ENCODE peak calls at places on chromosome 9, in six cellular contexts. S is GM23338; D is adipocyte; O is cardiac muscle cell; E is BJ; X is CD4-positive, alpha-beta T cell. B is an unnamed sample. For H3K27me3, the result is how much of the 10 kb centered on the place peaks cover.

GRCh38 chr9:93665128-93665565 is 88.8 kb downstream of the PHF2 start:
- DNase-seq in S (no peak), D (no peak), O (no peak), E (no peak), X (no peak), B (no peak)

GRCh38 chr9:107644774-107645463 is 155.3 kb upstream of the KLF4 start:
- DNase-seq in S (no peak), D (no peak), O (no peak), E (no peak), X (no peak), B (no peak)

GRCh38 chr9:96462538-96462937 is 12.6 kb downstream of the HABP4 start:
- DNase-seq in S (peak), D (no peak), O (no peak), E (no peak), X (no peak), B (no peak)

GRCh38 chr9:109311731-109312130 is 9.1 kb downstream of the EPB41L4B start:
- DNase-seq in S (no peak), D (no peak), O (no peak), E (no peak), X (no peak), B (peak)

GRCh38 chr9:111597852-111598729 is 1.4 kb downstream of the PTGR1 start:
- DNase-seq in S (peak), D (peak), O (peak), E (peak), X (peak), B (peak)

GRCh38 chr9:14768561-14769234 is 46.2 kb upstream of the CER1 start:
- DNase-seq in S (peak), D (peak), O (peak), E (peak), X (no peak), B (peak)

GRCh38 chr9:115104908-115105307 is 13.0 kb downstream of the TNC start:
- DNase-seq in S (no peak), D (peak), O (no peak), E (peak), X (no peak), B (peak)

GRCh38 chr9:99071313-99072039 is 33.4 kb upstream of the TGFBR1 start:
- DNase-seq in S (no peak), D (no peak), O (no peak), E (no peak), X (no peak), B (no peak)

GRCh38 chr9:108156270-108156998 is 666.9 kb upstream of the KLF4 start:
- DNase-seq in S (no peak), D (no peak), O (no peak), E (no peak), X (no peak), B (peak)

DNA sequence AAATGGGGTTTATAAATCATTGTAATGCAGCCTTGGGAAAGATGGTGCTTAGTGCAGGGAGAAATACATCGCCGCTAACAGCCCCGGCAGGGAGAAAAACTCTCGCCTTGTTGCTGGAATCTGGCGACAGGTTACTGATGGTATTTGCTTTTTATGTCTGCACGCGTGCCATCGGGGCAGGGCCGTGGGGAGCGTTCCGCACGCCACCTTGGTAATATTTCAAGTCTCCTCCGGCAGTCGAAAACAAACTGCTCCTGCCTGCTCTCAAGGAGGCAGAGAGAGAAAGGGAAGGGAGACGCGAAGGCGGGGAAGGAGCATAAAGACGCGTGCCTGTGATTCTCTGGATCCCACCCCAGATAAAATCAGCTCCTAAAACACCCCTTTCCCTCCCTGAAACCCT is 47.5 kb downstream of the CFAP77 start:
- DNase-seq in S (no peak), D (no peak), O (no peak), E (no peak), X (no peak), B (no peak)
- H3K27me3 ChIP-seq in S (under half), D (half or more), O (under half), E (under half), X (under half), B (under half)

DNA sequence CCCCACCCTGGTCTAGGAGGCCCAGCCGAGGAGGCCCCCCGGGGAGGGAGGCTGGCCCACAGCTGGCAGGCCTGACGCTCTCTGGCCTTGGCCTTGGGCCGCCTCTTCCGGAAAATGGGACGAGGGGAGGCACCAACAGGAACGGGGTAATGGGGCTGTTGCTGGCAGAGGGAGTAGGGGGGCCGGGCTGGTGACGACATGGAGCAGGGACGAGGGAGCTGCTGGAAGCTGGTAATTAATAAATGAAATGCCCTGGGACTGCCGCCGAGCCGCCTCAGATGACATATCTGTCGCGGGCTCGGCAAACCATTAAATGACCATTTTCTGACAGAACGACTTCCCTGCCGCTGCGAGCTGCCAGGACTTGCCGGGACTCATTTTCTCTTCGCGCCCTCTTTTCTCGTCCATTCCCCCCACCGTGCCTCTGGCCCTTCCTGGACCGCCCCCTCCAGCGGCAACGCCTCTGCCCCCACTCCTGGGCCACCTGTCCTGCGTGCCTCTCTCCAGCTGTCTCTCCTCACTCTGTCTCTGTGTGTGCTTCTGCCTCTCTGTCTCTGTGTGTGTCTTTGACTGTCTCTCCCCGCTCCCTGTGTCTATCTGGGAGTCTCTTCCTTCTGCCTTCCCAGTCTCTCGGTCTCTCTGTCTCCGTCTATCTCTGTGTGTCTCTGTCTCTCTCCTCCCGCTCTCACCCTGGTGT is 215.7 kb downstream of the PAX5 start:
- DNase-seq in S (peak), D (no peak), O (no peak), E (no peak), X (no peak), B (no peak)
- H3K27me3 ChIP-seq in S (under half), D (half or more), O (under half), E (under half), X (under half), B (under half)

GRCh38 chr9:135087489-135087791 is at the start of gene OLFM1:
- DNase-seq in S (peak), D (peak), O (peak), E (no peak), X (no peak), B (peak)

GRCh38 chr9:135086597-135087488 is 625 bp upstream of the OLFM1 start:
- DNase-seq in S (no peak), D (no peak), O (no peak), E (no peak), X (no peak), B (no peak)

GRCh38 chr9:135088979-135089847 is 1.7 kb downstream of the OLFM1 start:
- DNase-seq in S (no peak), D (no peak), O (no peak), E (no peak), X (no peak), B (no peak)

GRCh38 chr9:135088348-135088978 is 995 bp downstream of the OLFM1 start:
- DNase-seq in S (peak), D (no peak), O (no peak), E (no peak), X (no peak), B (no peak)

GRCh38 chr9:135087899-135088347 is 455 bp downstream of the OLFM1 start:
- DNase-seq in S (peak), D (no peak), O (no peak), E (no peak), X (no peak), B (no peak)
- H3K27me3 ChIP-seq in S (under half), D (under half), O (under half), E (under half), X (half or more), B (under half)

GRCh38 chr9:18976368-18977238 is 56.4 kb downstream of the SAXO1 start:
- DNase-seq in S (no peak), D (peak), O (no peak), E (peak), X (no peak), B (peak)
- H3K27me3 ChIP-seq in S (under half), D (under half), O (under half), E (under half), X (under half), B (under half)

B was measured in mammary epithelial cell.